ENCODE peak calls at places on chromosomes 12 and 14, in ten cellular contexts. Q is GM12878, V is transverse colon, C is SK-N-SH, M is HepG2, P is H1, H is suprapubic skin, S is sigmoid colon, T is K562, Z is upper lobe of left lung. K is an unnamed sample.

GRCh38 chr12:43069768-43070221 is 480.2 kb upstream of the PRICKLE1 start:
- DNase-seq in T (no peak), S (peak), H (peak), Q (peak), C (no peak), V (no peak), Z (no peak), P (no peak), M (no peak), K (no peak)

GRCh38 chr14:37232907-37233481 is 35.3 kb downstream of the MIPOL1 start:
- DNase-seq in V (no peak), T (peak), S (no peak), M (peak), C (peak), Z (no peak), P (no peak), Q (no peak), H (no peak), K (no peak)

GRCh38 chr14:20687362-20688166 is 1.0 kb upstream of the ANG start:
- DNase-seq in H (no peak), Z (no peak), C (no peak), V (peak), S (no peak), M (peak), T (no peak), P (no peak), Q (no peak), K (peak)

GRCh38 chr12:524167-524951 is 64.6 kb downstream of the B4GALNT3 start:
- DNase-seq in C (no peak), Z (no peak), S (no peak), M (no peak), H (no peak), V (no peak), Q (no peak), T (no peak), P (no peak), K (peak)

GRCh38 chr12:91009319-91009950 is 4.7 kb upstream of the EPYC start:
- DNase-seq in S (no peak), Q (peak), C (no peak), T (no peak), Z (no peak), M (no peak), V (no peak), H (no peak), P (no peak), K (no peak)

GRCh38 chr12:54549774-54550451 is 512 bp downstream of the PDE1B start:
- DNase-seq in Z (no peak), M (no peak), S (peak), H (no peak), T (no peak), V (no peak), C (no peak), Q (no peak), P (no peak), K (no peak)

GRCh38 chr14:93207468-93208308 is 632 bp downstream of the UBR7 start:
- DNase-seq in V (no peak), H (no peak), S (peak), C (peak), M (no peak), Q (no peak), T (peak), P (no peak), Z (peak), K (peak)

GRCh38 chr12:108532061-108532848 is 17.2 kb downstream of the FICD start:
- DNase-seq in C (no peak), P (no peak), Z (no peak), V (no peak), H (no peak), M (no peak), T (no peak), S (no peak), Q (no peak), K (no peak)

GRCh38 chr14:54794796-54795195 is 107.8 kb downstream of the GCH1 start:
- DNase-seq in Z (no peak), V (no peak), Q (no peak), C (no peak), M (no peak), S (no peak), P (no peak), T (no peak), H (no peak), K (no peak)

GRCh38 chr12:1911598-1912575 is 6.6 kb downstream of the CACNA2D4 start:
- DNase-seq in Q (no peak), M (no peak), T (no peak), V (no peak), Z (no peak), C (peak), S (no peak), H (no peak), P (no peak), K (peak)

DNA sequence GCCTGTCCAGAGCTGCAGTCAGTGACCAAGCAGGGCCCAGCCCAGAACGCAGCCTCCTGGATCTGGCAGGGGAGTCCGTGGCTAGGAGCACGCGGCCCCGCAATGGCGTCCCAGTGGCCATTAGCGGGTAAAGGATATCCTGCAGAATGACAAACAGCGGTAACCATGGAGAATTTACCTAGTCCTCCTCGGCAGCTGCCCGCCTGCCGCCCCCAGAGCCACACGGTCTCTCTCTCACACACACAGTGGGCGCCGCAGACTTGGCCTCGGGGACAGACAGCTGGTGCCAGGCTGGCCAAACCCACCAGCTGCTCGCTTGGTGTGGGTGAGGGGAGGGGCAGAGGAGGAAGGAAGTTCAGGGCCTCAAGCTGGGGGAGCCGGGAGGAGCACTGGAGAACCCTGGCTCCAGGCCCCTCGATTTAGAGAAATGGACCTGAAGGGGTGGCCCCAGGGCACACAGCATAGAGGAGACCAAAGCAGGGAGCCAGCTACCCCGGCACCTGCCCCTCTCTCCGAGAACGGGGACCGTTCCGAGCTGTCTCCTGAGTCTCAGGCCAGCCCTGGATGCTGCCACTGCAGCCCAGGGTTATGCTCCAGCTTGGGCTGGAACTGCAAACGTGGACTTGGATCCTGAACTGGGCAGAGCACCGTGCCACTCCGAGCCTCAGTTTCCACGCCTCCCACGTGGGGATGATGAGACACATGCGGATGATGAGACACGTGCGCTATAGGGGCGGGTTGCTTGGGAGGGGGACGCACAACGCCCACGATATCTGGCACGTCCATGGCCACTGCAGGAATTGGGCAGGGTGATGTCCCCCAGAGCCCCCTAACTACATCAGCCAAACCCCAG is 3.4 kb downstream of the CDK2AP1 start:
- DNase-seq in Q (no peak), H (no peak), S (no peak), M (no peak), P (no peak), Z (peak), C (peak), T (no peak), V (peak), K (no peak)
- TF ChIP-seq POLR2AphosphoS5 in Q (no peak), H (no peak), S (no peak), M (no peak), P (peak), Z (no peak), C (no peak), T (no peak), V (no peak), K (no peak)

GRCh38 chr12:6638305-6638704 is 2.5 kb upstream of the LPAR5 start:
- DNase-seq in T (no peak), V (no peak), S (no peak), P (no peak), H (no peak), M (no peak), Z (peak), Q (no peak), C (no peak), K (no peak)

GRCh38 chr12:6632026-6632978 is 3.5 kb downstream of the LPAR5 start:
- DNase-seq in V (peak), M (no peak), S (no peak), Q (peak), Z (peak), H (no peak), T (no peak), C (peak), P (no peak), K (no peak)

GRCh38 chr12:6639151-6639773 is 3.5 kb upstream of the LPAR5 start:
- DNase-seq in Q (no peak), M (no peak), V (no peak), Z (no peak), T (peak), H (no peak), P (no peak), C (peak), S (no peak), K (no peak)

GRCh38 chr12:6635856-6636521 is at the start of gene LPAR5:
- DNase-seq in P (no peak), C (peak), Z (peak), M (no peak), Q (no peak), V (peak), S (no peak), H (peak), T (peak), K (peak)

DNA sequence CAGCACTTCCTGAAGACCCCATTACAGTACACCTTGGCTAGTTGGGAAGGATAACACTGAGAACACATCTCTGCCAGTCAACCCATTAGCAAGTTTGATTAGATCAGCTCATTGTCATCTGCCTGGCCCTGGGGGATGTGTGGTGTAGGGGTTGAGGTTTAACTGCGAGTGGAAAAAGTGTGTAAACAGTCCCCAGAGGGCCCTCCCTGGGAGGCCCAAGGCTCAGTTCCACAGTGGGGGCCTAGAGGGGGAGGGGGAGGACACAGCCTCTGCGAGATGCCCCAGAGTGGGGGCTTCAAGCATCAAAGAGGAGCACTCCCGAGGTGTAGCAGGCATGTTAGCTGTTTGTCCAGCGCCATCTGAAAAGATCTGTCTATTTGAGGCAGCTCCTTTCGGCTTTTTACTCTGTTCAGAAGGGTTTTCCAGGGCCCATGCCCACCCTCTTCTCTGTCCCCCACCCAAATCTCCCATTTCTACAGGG is 344 bp downstream of the LPAR5 start:
- DNase-seq in T (peak), V (no peak), M (no peak), Q (no peak), S (no peak), Z (no peak), P (no peak), H (no peak), C (peak), K (no peak)
- H3K4me3 ChIP-seq in T (peak), V (no peak), M (peak), Q (peak), S (no peak), Z (peak), P (no peak), H (peak), C (no peak), K (peak)

GRCh38 chr12:96400631-96401060 is 407 bp upstream of the CDK17 start:
- DNase-seq in M (peak), S (no peak), Z (no peak), H (no peak), P (no peak), C (no peak), T (no peak), Q (peak), V (no peak), K (no peak)

GRCh38 chr12:96402061-96402460 is 1.8 kb upstream of the CDK17 start:
- DNase-seq in T (no peak), Q (no peak), M (no peak), C (no peak), H (no peak), S (no peak), P (no peak), V (no peak), Z (no peak), K (no peak)

GRCh38 chr12:96399081-96399918 is 939 bp downstream of the CDK17 start:
- DNase-seq in Z (peak), P (no peak), S (peak), T (peak), C (peak), M (peak), H (peak), V (peak), Q (peak), K (peak)

GRCh38 chr12:96399919-96400630 is at the start of gene CDK17:
- DNase-seq in P (peak), C (peak), T (peak), Q (no peak), S (peak), Z (peak), M (peak), H (peak), V (peak), K (peak)

GRCh38 chr12:96401061-96401871 is 1.0 kb upstream of the CDK17 start:
- DNase-seq in T (peak), S (no peak), Z (no peak), V (peak), C (peak), M (peak), H (no peak), Q (peak), P (no peak), K (no peak)
- TF ChIP-seq EP300 in T (peak), S (no peak), Z (no peak), V (no peak), C (no peak), M (no peak), H (no peak), Q (peak), P (no peak), K (no peak)

DNA sequence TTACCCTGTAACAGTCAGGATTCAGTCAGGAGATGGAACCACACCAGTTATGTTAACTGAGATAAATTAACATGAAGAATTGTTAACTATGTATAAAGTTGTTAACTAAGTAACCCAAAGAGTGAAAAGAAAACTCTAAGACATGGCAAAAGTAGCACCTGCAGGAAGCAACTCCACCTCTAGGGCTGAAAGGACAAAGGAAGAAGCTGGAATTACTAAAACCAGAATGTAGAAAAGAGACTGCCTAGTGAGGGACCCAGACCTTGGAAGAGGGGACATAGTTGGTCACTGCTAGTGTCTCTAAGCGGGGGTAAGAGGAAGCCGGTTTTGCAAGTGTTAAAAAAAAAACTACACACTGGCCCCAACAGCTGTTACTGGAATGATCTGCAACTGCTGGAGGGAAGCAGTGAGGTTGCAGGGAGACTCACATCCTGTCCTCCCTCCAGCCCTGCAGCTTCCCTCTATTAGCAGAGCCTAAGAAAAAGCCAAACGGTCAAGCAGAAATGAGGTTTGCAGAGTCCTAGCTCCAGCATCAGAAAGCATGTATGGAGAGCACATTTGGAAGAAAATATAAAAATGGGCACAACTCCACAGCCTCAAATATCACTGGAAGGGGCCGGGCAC is 39.7 kb downstream of the GPR135 start:
- DNase-seq in T (no peak), P (no peak), Q (no peak), V (no peak), H (no peak), M (no peak), S (peak), Z (no peak), C (no peak), K (no peak)
- TF ChIP-seq POLR2AphosphoS5 in T (no peak), P (no peak), Q (no peak), V (no peak), H (no peak), M (no peak), S (no peak), Z (no peak), C (no peak), K (no peak)

GRCh38 chr14:25049559-25050493 is at the start of gene STXBP6:
- DNase-seq in S (peak), M (peak), C (peak), Z (peak), T (no peak), V (peak), Q (no peak), H (peak), P (no peak), K (peak)
- H3K4me3 ChIP-seq in S (peak), M (peak), C (peak), Z (peak), T (no peak), V (peak), Q (peak), H (peak), P (peak), K (peak)

GRCh38 chr14:84882830-84883229 is 647.1 kb upstream of the FLRT2 start:
- DNase-seq in H (no peak), Z (no peak), V (no peak), C (no peak), S (no peak), T (no peak), Q (no peak), M (no peak), P (no peak), K (no peak)
- TF ChIP-seq EP300 in H (no peak), Z (no peak), V (no peak), C (no peak), S (no peak), T (no peak), Q (no peak), M (no peak), P (no peak), K (no peak)

DNA sequence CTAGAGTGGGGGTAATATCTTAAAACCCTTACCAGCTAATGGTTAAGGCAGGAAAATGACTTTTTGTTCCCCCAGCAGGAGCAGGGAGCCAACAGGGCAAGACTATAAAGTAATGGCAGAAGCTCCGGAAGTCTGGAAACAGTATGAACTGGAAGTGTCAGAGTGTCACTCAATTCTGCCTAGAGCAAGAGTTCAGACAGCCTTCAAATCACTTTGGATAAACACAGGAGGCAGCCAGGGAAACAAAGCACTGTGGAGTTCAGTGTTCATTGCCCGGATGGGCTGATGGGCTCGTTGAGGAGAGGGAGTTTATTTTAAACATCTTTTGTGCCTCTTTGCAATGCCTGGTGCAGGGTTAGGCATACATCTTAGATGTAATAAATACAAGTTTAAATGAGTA is 16.5 kb upstream of the DYRK2 start:
- DNase-seq in Q (no peak), V (no peak), Z (no peak), T (no peak), H (no peak), M (no peak), P (no peak), C (no peak), S (no peak), K (no peak)
- TF ChIP-seq POLR2AphosphoS5 in Q (no peak), V (no peak), Z (no peak), T (no peak), H (no peak), M (no peak), P (no peak), C (no peak), S (no peak), K (no peak)

DNA sequence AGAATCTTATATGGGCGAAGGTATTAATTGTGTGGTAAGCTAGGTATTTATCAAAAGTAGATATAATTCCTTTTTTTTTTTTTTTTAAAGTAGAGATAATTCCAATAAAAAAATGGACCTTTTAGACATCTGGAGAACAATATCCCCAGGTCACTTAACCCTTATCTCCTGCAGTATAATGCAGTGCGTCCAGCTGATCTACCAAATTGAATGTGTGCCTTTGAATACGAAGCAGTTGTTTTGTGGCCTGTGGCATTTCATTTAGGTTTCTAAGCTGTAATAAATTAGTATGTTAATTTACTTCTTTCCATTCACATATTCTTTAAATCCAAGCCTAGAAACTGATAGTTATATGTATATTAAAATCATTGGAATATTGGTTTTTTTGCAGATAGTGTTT is 3.1 kb downstream of the FUT8 start:
- DNase-seq in H (no peak), Z (no peak), M (no peak), T (no peak), C (peak), Q (no peak), S (no peak), P (no peak), V (no peak), K (no peak)
- H3K4me3 ChIP-seq in H (no peak), Z (no peak), M (no peak), T (no peak), C (no peak), Q (peak), S (no peak), P (no peak), V (no peak), K (no peak)